ENCODE peak calls at places on chromosome 15, in nine cellular contexts. X is stimulated activated naive CD4-positive, alpha-beta T cell treated with Interleukin-2 at 50 U/mL for 16 hours; J is body of pancreas; U is T follicular helper cell; I is HL-60; O is stimulated activated CD4-positive, alpha-beta T cell treated with anti-CD3 and anti-CD28 coated beads, TNF-alpha, amount 100 ng/mL, for 4 hours; T is NCI-H460; Y is A172; M is breast epithelium. Z is an unnamed sample.

GRCh38 chr15:73936588-73937312 is 10.5 kb downstream of the LOXL1 start:
- DNase-seq in M (no peak), T (no peak), X (no peak), U (no peak), J (no peak), Y (no peak), I (no peak), O (no peak), Z (no peak)

GRCh38 chr15:85598203-85598602 is 196.5 kb downstream of the KLHL25 start:
- DNase-seq in X (no peak), Y (no peak), M (no peak), O (no peak), J (no peak), I (no peak), U (no peak), T (no peak), Z (no peak)

GRCh38 chr15:62390793-62391543 is 225.9 kb upstream of the C2CD4B start:
- DNase-seq in I (no peak), M (no peak), O (no peak), T (no peak), Y (peak), J (peak), U (no peak), X (peak), Z (peak)

GRCh38 chr15:48395532-48396011 is 64.3 kb downstream of the DUT start:
- DNase-seq in J (no peak), O (no peak), T (no peak), U (no peak), M (peak), X (no peak), I (no peak), Y (peak), Z (no peak)

GRCh38 chr15:77510066-77511044 is 89.7 kb downstream of the HMG20A start:
- DNase-seq in M (no peak), Y (no peak), T (no peak), I (no peak), O (no peak), U (no peak), J (no peak), X (no peak), Z (no peak)

GRCh38 chr15:60590935-60591490 is 112.1 kb upstream of the ICE2 start:
- DNase-seq in M (peak), Y (no peak), O (no peak), T (no peak), U (peak), J (peak), X (peak), I (no peak), Z (peak)

GRCh38 chr15:57339321-57339720 is 37.0 kb upstream of the CGNL1 start:
- DNase-seq in Y (no peak), M (no peak), O (no peak), X (no peak), J (no peak), T (no peak), I (no peak), U (no peak), Z (no peak)

GRCh38 chr15:91142097-91142744 is 42.2 kb downstream of the SV2B start:
- DNase-seq in X (no peak), J (no peak), I (no peak), M (no peak), O (no peak), T (no peak), Y (no peak), U (no peak), Z (no peak)

GRCh38 chr15:63918317-63918672 is 84.5 kb upstream of the HERC1 start:
- DNase-seq in O (no peak), Y (no peak), I (no peak), T (no peak), J (no peak), U (no peak), X (no peak), M (no peak), Z (no peak)

GRCh38 chr15:29420188-29420587 is 150.6 kb upstream of the NSMCE3 start:
- DNase-seq in T (no peak), I (no peak), M (no peak), Y (no peak), J (no peak), U (no peak), X (no peak), O (no peak), Z (no peak)

GRCh38 chr15:82916161-82916952 is 36.2 kb downstream of the HOMER2 start:
- DNase-seq in T (no peak), I (no peak), U (no peak), X (no peak), J (no peak), O (no peak), Y (no peak), M (no peak), Z (no peak)